ENCODE peak calls at places on chromosomes 13 and 19, in six cellular contexts. B is NCI-H2029; W is frontal cortex; X is NCI-H1105; V is AG04450; Z is stimulated activated CD8-positive, alpha-beta memory T cell treated with anti-CD3 and anti-CD28 coated beads, Interleukin-15, amount 100 ng/mL, for 48 hours. G is an unnamed sample.

GRCh38 chr13:75469087-75469486 is 12.9 kb downstream of the TBC1D4 start:
- DNase-seq in W (no peak), X (no peak), V (no peak), Z (no peak), B (peak), G (no peak)

GRCh38 chr19:39516270-39516669 is 1.3 kb downstream of the SELENOV start:
- DNase-seq in Z (no peak), B (no peak), W (no peak), V (no peak), X (no peak), G (no peak)

GRCh38 chr19:53520547-53521372 is 17.2 kb upstream of the ZNF331 start:
- DNase-seq in Z (peak), B (peak), V (peak), W (peak), X (no peak), G (peak)

GRCh38 chr13:106569233-106570095 is 1.5 kb upstream of the ARGLU1 start:
- DNase-seq in B (no peak), V (no peak), X (no peak), W (no peak), Z (no peak), G (no peak)

GRCh38 chr19:11496391-11497163 is 9.1 kb downstream of the ZNF653 start:
- DNase-seq in V (peak), B (no peak), W (peak), Z (peak), X (no peak), G (peak)

GRCh38 chr13:73074101-73074500 is 15.3 kb downstream of the KLF5 start:
- DNase-seq in X (no peak), V (no peak), B (no peak), Z (no peak), W (no peak), G (no peak)

GRCh38 chr13:74082741-74083160 is 51.5 kb downstream of the KLF12 start:
- DNase-seq in W (no peak), Z (no peak), V (no peak), B (no peak), X (no peak), G (no peak)

GRCh38 chr13:31476753-31477152 is 262.6 kb upstream of the RXFP2 start:
- DNase-seq in W (no peak), B (no peak), X (no peak), V (no peak), Z (no peak), G (no peak)

GRCh38 chr13:97781891-97782305 is 171.6 kb upstream of the IPO5 start:
- DNase-seq in X (no peak), W (no peak), V (no peak), B (no peak), Z (no peak), G (no peak)

GRCh38 chr13:51286135-51287002 is 53.1 kb upstream of the SERPINE3 start:
- DNase-seq in X (peak), V (peak), B (peak), W (peak), Z (peak), G (no peak)

GRCh38 chr19:17889609-17890214 is 18.0 kb downstream of the SLC5A5 start:
- DNase-seq in B (no peak), X (no peak), Z (no peak), V (no peak), W (no peak), G (no peak)

GRCh38 chr13:111038887-111039286 is 76.2 kb upstream of the ARHGEF7 start:
- DNase-seq in X (no peak), V (no peak), Z (no peak), B (no peak), W (no peak), G (no peak)

GRCh38 chr13:90455861-90456260 is 891.6 kb upstream of the MIR17HG start:
- DNase-seq in X (no peak), B (no peak), V (no peak), Z (no peak), W (no peak), G (no peak)

GRCh38 chr13:114020750-114021463 is 47.0 kb upstream of the C13orf46 start:
- DNase-seq in W (no peak), B (no peak), V (no peak), X (no peak), Z (no peak), G (no peak)

GRCh38 chr13:23557733-23558132 is 12.5 kb upstream of the TNFRSF19 start:
- DNase-seq in X (no peak), W (no peak), V (no peak), B (no peak), Z (no peak), G (no peak)

GRCh38 chr19:47540748-47541147 is 25.9 kb upstream of the NAPA start:
- DNase-seq in X (no peak), B (no peak), W (no peak), Z (no peak), V (peak), G (no peak)

GRCh38 chr13:109209526-109209925 is 576.9 kb downstream of the IRS2 start:
- DNase-seq in B (peak), V (no peak), X (no peak), Z (no peak), W (no peak), G (no peak)

GRCh38 chr13:40776681-40777165 is 5.7 kb upstream of the MRPS31 start:
- DNase-seq in Z (peak), W (no peak), X (no peak), V (no peak), B (no peak), G (no peak)

GRCh38 chr19:55907746-55908145 is 24.4 kb downstream of the NLRP13 start:
- DNase-seq in Z (no peak), W (no peak), X (no peak), B (no peak), V (no peak), G (no peak)

GRCh38 chr13:101305981-101306411 is 110.3 kb downstream of the NALCN start:
- DNase-seq in Z (no peak), X (no peak), B (no peak), W (no peak), V (no peak), G (no peak)

GRCh38 chr13:41139296-41139966 is 6.8 kb upstream of the KBTBD6 start:
- DNase-seq in X (no peak), Z (no peak), B (no peak), W (no peak), V (peak), G (no peak)

GRCh38 chr13:96958286-96958891 is 35.9 kb downstream of the OXGR1 start:
- DNase-seq in V (no peak), W (peak), X (peak), Z (no peak), B (peak), G (no peak)

GRCh38 chr19:6723108-6723618 is 2.7 kb upstream of the C3 start:
- DNase-seq in X (no peak), B (no peak), Z (no peak), V (no peak), W (no peak), G (no peak)

GRCh38 chr13:36370108-36370429 is 23.9 kb upstream of the SPART start:
- DNase-seq in B (no peak), V (no peak), Z (no peak), X (no peak), W (no peak), G (no peak)

GRCh38 chr19:55231391-55232283 is 3.1 kb upstream of the TMEM86B start:
- DNase-seq in Z (no peak), W (no peak), X (no peak), V (no peak), B (no peak), G (no peak)

GRCh38 chr19:31597616-31598015 is 248.4 kb upstream of the TSHZ3 start:
- DNase-seq in B (no peak), X (no peak), V (no peak), W (no peak), Z (no peak), G (no peak)

GRCh38 chr13:64793131-64793530 is 2437.0 kb downstream of the PCDH9 start:
- DNase-seq in B (no peak), V (no peak), X (no peak), Z (no peak), W (no peak), G (no peak)

GRCh38 chr19:6639439-6639838 is 30.5 kb downstream of the TNFSF14 start:
- DNase-seq in Z (peak), B (no peak), X (no peak), V (no peak), W (no peak), G (no peak)

GRCh38 chr19:2726160-2726855 is 5.1 kb upstream of the DIRAS1 start:
- DNase-seq in V (no peak), X (no peak), Z (no peak), B (no peak), W (no peak), G (no peak)

GRCh38 chr19:54422136-54422535 is 6.9 kb downstream of the TTYH1 start:
- DNase-seq in W (no peak), B (no peak), Z (no peak), V (no peak), X (no peak), G (no peak)

GRCh38 chr19:19224852-19225494 is 13.2 kb downstream of the NCAN start:
- DNase-seq in B (peak), Z (peak), V (peak), X (peak), W (peak), G (peak)

GRCh38 chr13:30431269-30431950 is 9.1 kb downstream of the UBE2L5 start:
- DNase-seq in V (no peak), B (no peak), X (no peak), W (no peak), Z (no peak), G (no peak)

GRCh38 chr13:30766957-30767603 is 31.7 kb downstream of the ALOX5AP start:
- DNase-seq in V (no peak), B (no peak), X (no peak), W (no peak), Z (no peak), G (no peak)

GRCh38 chr19:11381535-11382369 is 2.4 kb downstream of the EPOR start:
- DNase-seq in X (peak), V (no peak), B (peak), W (no peak), Z (peak), G (peak)

GRCh38 chr13:62629618-62630017 is 1214.0 kb upstream of the PCDH20 start:
- DNase-seq in V (no peak), B (no peak), W (no peak), X (no peak), Z (no peak), G (no peak)

GRCh38 chr19:47679251-47679900 is 33.8 kb upstream of the EHD2 start:
- DNase-seq in W (no peak), V (no peak), X (no peak), B (no peak), Z (no peak), G (no peak)

GRCh38 chr19:45355402-45355801 is 14.9 kb downstream of the KLC3 start:
- DNase-seq in B (no peak), Z (no peak), V (no peak), X (no peak), W (no peak), G (peak)

GRCh38 chr13:113849546-113849945 is 14.3 kb downstream of the GAS6 start:
- DNase-seq in X (no peak), B (no peak), W (no peak), V (no peak), Z (no peak), G (no peak)

GRCh38 chr19:45376045-45376724 is 5.8 kb upstream of the ERCC2 start:
- DNase-seq in V (peak), B (no peak), Z (no peak), X (no peak), W (no peak), G (no peak)